ENCODE peak calls at places on chromosome 17, in ten cellular contexts. J is left ventricle myocardium inferior, N is H9, O is T-helper 1 cell, K is head of caudate nucleus, A is ovary, Q is anterior cingulate cortex, F is T-helper 17 cell, G is transverse colon, L is stromal cell of bone marrow. V is an unnamed sample.

GRCh38 chr17:18951941-18952842 is at the start of gene SLC5A10:
- DNase-seq in J (no peak), N (peak; percentile 70), O (no peak), K (no peak), A (no peak), Q (no peak), F (no peak), G (no peak), L (no peak), V (no peak)

GRCh38 chr17:81825841-81826471 is 7.1 kb downstream of the MCRIP1 start:
- DNase-seq in J (no peak), N (peak; percentile 67), O (no peak), K (no peak), A (no peak), Q (no peak), F (no peak), G (no peak), L (no peak), V (no peak)

GRCh38 chr17:42387663-42388380 is 420 bp downstream of the STAT3 start:
- DNase-seq in J (peak; percentile 38), N (peak; percentile 87), O (peak; percentile 35), K (peak; percentile 52), A (peak; percentile 56), Q (no peak), F (peak; percentile 26), G (peak; percentile 69), L (no peak), V (no peak)

GRCh38 chr17:73710095-73710592 is 65.9 kb upstream of the SDK2 start:
- DNase-seq in J (peak; percentile 55), N (peak; percentile 91), O (peak; percentile 46), K (peak; percentile 44), A (no peak), Q (no peak), F (peak; percentile 10), G (peak; percentile 79), L (peak; percentile 13), V (no peak)

GRCh38 chr17:6800422-6801027 is 24.5 kb downstream of the FBXO39 start:
- DNase-seq in J (no peak), N (peak; percentile 64), O (no peak), K (no peak), A (no peak), Q (no peak), F (no peak), G (no peak), L (no peak), V (no peak)

GRCh38 chr17:48715496-48716399 is 6.6 kb downstream of the PRAC1 start:
- DNase-seq in J (no peak), N (no peak), O (no peak), K (no peak), A (no peak), Q (no peak), F (no peak), G (no peak), L (no peak), V (no peak)

GRCh38 chr17:50111687-50112655 is 16.8 kb downstream of the PDK2 start:
- DNase-seq in J (peak; percentile 77), N (peak; percentile 49), O (no peak), K (peak; percentile 53), A (no peak), Q (peak; percentile 29), F (no peak), G (no peak), L (no peak), V (no peak)

GRCh38 chr17:30495586-30495985 is 18.4 kb downstream of the GOSR1 start:
- DNase-seq in J (no peak), N (no peak), O (no peak), K (no peak), A (no peak), Q (no peak), F (no peak), G (no peak), L (no peak), V (no peak)

GRCh38 chr17:10171581-10171981 is 26.8 kb downstream of the GAS7 start:
- DNase-seq in J (no peak), N (no peak), O (peak; percentile 60), K (no peak), A (no peak), Q (no peak), F (no peak), G (no peak), L (no peak), V (no peak)

GRCh38 chr17:66549312-66549705 is 246.9 kb downstream of the PRKCA start:
- DNase-seq in J (no peak), N (peak; percentile 58), O (no peak), K (no peak), A (no peak), Q (no peak), F (no peak), G (no peak), L (no peak), V (no peak)

GRCh38 chr17:31115168-31115567 is 20.4 kb downstream of the NF1 start:
- DNase-seq in J (no peak), N (no peak), O (no peak), K (no peak), A (no peak), Q (no peak), F (no peak), G (no peak), L (no peak), V (no peak)

GRCh38 chr17:2709173-2709661 is 2.3 kb downstream of the CLUH start:
- DNase-seq in J (no peak), N (no peak), O (no peak), K (no peak), A (peak; percentile 35), Q (no peak), F (no peak), G (peak; percentile 85), L (no peak), V (no peak)

GRCh38 chr17:82246040-82246364 is 17.2 kb downstream of the SLC16A3 start:
- DNase-seq in J (no peak), N (no peak), O (no peak), K (no peak), A (no peak), Q (no peak), F (no peak), G (no peak), L (no peak), V (no peak)

GRCh38 chr17:40459646-40460584 is 16.7 kb downstream of the IGFBP4 start:
- DNase-seq in J (no peak), N (no peak), O (no peak), K (no peak), A (no peak), Q (no peak), F (no peak), G (no peak), L (no peak), V (no peak)

GRCh38 chr17:35127751-35128514 is 6.5 kb downstream of the FNDC8 start:
- DNase-seq in J (peak; percentile 34), N (no peak), O (no peak), K (no peak), A (no peak), Q (no peak), F (no peak), G (no peak), L (peak; percentile 72), V (no peak)

GRCh38 chr17:5115673-5116651 is at the start of gene USP6:
- DNase-seq in J (no peak), N (peak; percentile 71), O (no peak), K (no peak), A (no peak), Q (no peak), F (no peak), G (no peak), L (no peak), V (no peak)

GRCh38 chr17:40614431-40615294 is 33.0 kb downstream of the SMARCE1 start:
- DNase-seq in J (no peak), N (no peak), O (no peak), K (no peak), A (no peak), Q (no peak), F (no peak), G (no peak), L (no peak), V (no peak)

GRCh38 chr17:72720494-72720825 is 372.0 kb downstream of the SLC39A11 start:
- DNase-seq in J (no peak), N (no peak), O (no peak), K (no peak), A (no peak), Q (no peak), F (no peak), G (no peak), L (no peak), V (no peak)

GRCh38 chr17:80513892-80514291 is 30.7 kb upstream of the RPTOR start:
- DNase-seq in J (no peak), N (no peak), O (no peak), K (no peak), A (no peak), Q (no peak), F (no peak), G (no peak), L (peak; percentile 66), V (no peak)

GRCh38 chr17:83062818-83063671 is 16.4 kb upstream of the METRNL start:
- DNase-seq in J (no peak), N (peak; percentile 28), O (no peak), K (peak; percentile 12), A (peak; percentile 23), Q (no peak), F (no peak), G (peak; percentile 7), L (no peak), V (no peak)

GRCh38 chr17:17484451-17484899 is 7.7 kb downstream of the MED9 start:
- DNase-seq in J (no peak), N (no peak), O (peak; percentile 42), K (peak; percentile 73), A (no peak), Q (no peak), F (no peak), G (no peak), L (no peak), V (no peak)

GRCh38 chr17:876272-876671 is 94.1 kb downstream of the MRM3 start:
- DNase-seq in J (no peak), N (no peak), O (peak; percentile 50), K (no peak), A (no peak), Q (no peak), F (no peak), G (no peak), L (no peak), V (no peak)

GRCh38 chr17:9240659-9241370 is 219.5 kb downstream of the NTN1 start:
- DNase-seq in J (peak; percentile 80), N (peak; percentile 86), O (no peak), K (peak; percentile 33), A (peak; percentile 81), Q (peak; percentile 74), F (no peak), G (peak; percentile 71), L (no peak), V (no peak)

GRCh38 chr17:29235904-29236303 is 10.8 kb upstream of the CRYBA1 start:
- DNase-seq in J (no peak), N (peak; percentile 3), O (no peak), K (no peak), A (no peak), Q (no peak), F (no peak), G (no peak), L (no peak), V (no peak)

GRCh38 chr17:55086635-55087058 is 118.1 kb downstream of the STXBP4 start:
- DNase-seq in J (no peak), N (no peak), O (no peak), K (no peak), A (no peak), Q (no peak), F (no peak), G (no peak), L (peak; percentile 77), V (peak; percentile 75)

GRCh38 chr17:29526322-29526721 is 40.5 kb downstream of the ABHD15 start:
- DNase-seq in J (no peak), N (no peak), O (no peak), K (no peak), A (no peak), Q (no peak), F (no peak), G (no peak), L (no peak), V (no peak)

GRCh38 chr17:6381052-6381451 is 53.9 kb downstream of the AIPL1 start:
- DNase-seq in J (no peak), N (no peak), O (no peak), K (no peak), A (no peak), Q (no peak), F (no peak), G (no peak), L (no peak), V (no peak)

GRCh38 chr17:1764274-1764673 is 2.4 kb downstream of the SERPINF1 start:
- DNase-seq in J (peak; percentile 74), N (no peak), O (peak; percentile 89), K (no peak), A (peak; percentile 70), Q (no peak), F (no peak), G (peak; percentile 84), L (peak; percentile 82), V (peak; percentile 84)

V was measured in skeletal muscle cell.